ENCODE peak calls at places on chromosomes 2 and 18, in ten cellular contexts. One of them, this sample, is unnamed.

GRCh38 chr18:31400191-31400590 is 23.6 kb downstream of the DSG4 start:
- DNase-seq in NCI-H187 treated with DMSO at 0.1 percent for 48 hours: no peak
- DNase-seq in NAMALWA: no peak
- DNase-seq in activated effector memory CD4-positive, alpha-beta T cell treated with anti-CD3 and anti-CD28 coated beads, Interleukin-2, amount 50 U/mL, for 16 hours: no peak
- DNase-seq in mammary epithelial cell: no peak
- DNase-seq in Caki2: no peak
- DNase-seq in NCI-H774: no peak
- DNase-seq in H7: no peak
- DNase-seq in HTR-8/SVneo: no peak
- DNase-seq in AG04449: no peak
- DNase-seq in this sample: no peak

GRCh38 chr2:16656784-16657391 is 8.7 kb downstream of the CYRIA start:
- DNase-seq in NCI-H187 treated with DMSO at 0.1 percent for 48 hours: no peak
- DNase-seq in NAMALWA: peak; percentile 72
- DNase-seq in activated effector memory CD4-positive, alpha-beta T cell treated with anti-CD3 and anti-CD28 coated beads, Interleukin-2, amount 50 U/mL, for 16 hours: no peak
- DNase-seq in mammary epithelial cell: no peak
- DNase-seq in Caki2: peak; percentile 59
- DNase-seq in NCI-H774: no peak
- DNase-seq in H7: no peak
- DNase-seq in HTR-8/SVneo: no peak
- DNase-seq in AG04449: no peak
- DNase-seq in this sample: no peak

GRCh38 chr2:74764429-74765272 is 69.3 kb upstream of the HK2 start:
- DNase-seq in NCI-H187 treated with DMSO at 0.1 percent for 48 hours: no peak
- DNase-seq in NAMALWA: no peak
- DNase-seq in activated effector memory CD4-positive, alpha-beta T cell treated with anti-CD3 and anti-CD28 coated beads, Interleukin-2, amount 50 U/mL, for 16 hours: no peak
- DNase-seq in mammary epithelial cell: no peak
- DNase-seq in Caki2: no peak
- DNase-seq in NCI-H774: peak; percentile 50
- DNase-seq in H7: no peak
- DNase-seq in HTR-8/SVneo: no peak
- DNase-seq in AG04449: no peak
- DNase-seq in this sample: no peak

GRCh38 chr18:60067426-60068210 is 167.8 kb downstream of the PMAIP1 start:
- DNase-seq in NCI-H187 treated with DMSO at 0.1 percent for 48 hours: no peak
- DNase-seq in NAMALWA: no peak
- DNase-seq in activated effector memory CD4-positive, alpha-beta T cell treated with anti-CD3 and anti-CD28 coated beads, Interleukin-2, amount 50 U/mL, for 16 hours: no peak
- DNase-seq in mammary epithelial cell: no peak
- DNase-seq in Caki2: no peak
- DNase-seq in NCI-H774: no peak
- DNase-seq in H7: peak; percentile 2
- DNase-seq in HTR-8/SVneo: no peak
- DNase-seq in AG04449: no peak
- DNase-seq in this sample: no peak

GRCh38 chr2:97995026-97995733 is 568 bp downstream of the TMEM131 start:
- DNase-seq in NCI-H187 treated with DMSO at 0.1 percent for 48 hours: no peak
- DNase-seq in NAMALWA: peak; percentile 92
- DNase-seq in activated effector memory CD4-positive, alpha-beta T cell treated with anti-CD3 and anti-CD28 coated beads, Interleukin-2, amount 50 U/mL, for 16 hours: peak; percentile 82
- DNase-seq in mammary epithelial cell: peak; percentile 42
- DNase-seq in Caki2: no peak
- DNase-seq in NCI-H774: peak; percentile 26
- DNase-seq in H7: peak; percentile 88
- DNase-seq in HTR-8/SVneo: peak; percentile 41
- DNase-seq in AG04449: no peak
- DNase-seq in this sample: peak; percentile 69

GRCh38 chr2:121189011-121189410 is 96.0 kb downstream of the TFCP2L1 start:
- DNase-seq in NCI-H187 treated with DMSO at 0.1 percent for 48 hours: no peak
- DNase-seq in NAMALWA: no peak
- DNase-seq in activated effector memory CD4-positive, alpha-beta T cell treated with anti-CD3 and anti-CD28 coated beads, Interleukin-2, amount 50 U/mL, for 16 hours: no peak
- DNase-seq in mammary epithelial cell: no peak
- DNase-seq in Caki2: no peak
- DNase-seq in NCI-H774: no peak
- DNase-seq in H7: no peak
- DNase-seq in HTR-8/SVneo: no peak
- DNase-seq in AG04449: no peak
- DNase-seq in this sample: no peak

GRCh38 chr2:20474757-20475566 is 28.1 kb downstream of the RHOB start:
- DNase-seq in NCI-H187 treated with DMSO at 0.1 percent for 48 hours: no peak
- DNase-seq in NAMALWA: no peak
- DNase-seq in activated effector memory CD4-positive, alpha-beta T cell treated with anti-CD3 and anti-CD28 coated beads, Interleukin-2, amount 50 U/mL, for 16 hours: no peak
- DNase-seq in mammary epithelial cell: no peak
- DNase-seq in Caki2: no peak
- DNase-seq in NCI-H774: no peak
- DNase-seq in H7: no peak
- DNase-seq in HTR-8/SVneo: no peak
- DNase-seq in AG04449: no peak
- DNase-seq in this sample: no peak

GRCh38 chr2:26424211-26424610 is 22.5 kb downstream of the DRC1 start:
- DNase-seq in NCI-H187 treated with DMSO at 0.1 percent for 48 hours: no peak
- DNase-seq in NAMALWA: no peak
- DNase-seq in activated effector memory CD4-positive, alpha-beta T cell treated with anti-CD3 and anti-CD28 coated beads, Interleukin-2, amount 50 U/mL, for 16 hours: no peak
- DNase-seq in mammary epithelial cell: no peak
- DNase-seq in Caki2: no peak
- DNase-seq in NCI-H774: no peak
- DNase-seq in H7: no peak
- DNase-seq in HTR-8/SVneo: no peak
- DNase-seq in AG04449: no peak
- DNase-seq in this sample: no peak

GRCh38 chr2:110794390-110794789 is 62.0 kb downstream of the ACOXL start:
- DNase-seq in NCI-H187 treated with DMSO at 0.1 percent for 48 hours: no peak
- DNase-seq in NAMALWA: no peak
- DNase-seq in activated effector memory CD4-positive, alpha-beta T cell treated with anti-CD3 and anti-CD28 coated beads, Interleukin-2, amount 50 U/mL, for 16 hours: no peak
- DNase-seq in mammary epithelial cell: no peak
- DNase-seq in Caki2: no peak
- DNase-seq in NCI-H774: no peak
- DNase-seq in H7: no peak
- DNase-seq in HTR-8/SVneo: no peak
- DNase-seq in AG04449: no peak
- DNase-seq in this sample: no peak

GRCh38 chr2:196431076-196431475 is 208.4 kb upstream of the CCDC150 start:
- DNase-seq in NCI-H187 treated with DMSO at 0.1 percent for 48 hours: no peak
- DNase-seq in NAMALWA: no peak
- DNase-seq in activated effector memory CD4-positive, alpha-beta T cell treated with anti-CD3 and anti-CD28 coated beads, Interleukin-2, amount 50 U/mL, for 16 hours: no peak
- DNase-seq in mammary epithelial cell: no peak
- DNase-seq in Caki2: no peak
- DNase-seq in NCI-H774: no peak
- DNase-seq in H7: no peak
- DNase-seq in HTR-8/SVneo: no peak
- DNase-seq in AG04449: no peak
- DNase-seq in this sample: no peak

This sample was measured in CD4-positive, alpha-beta memory T cell.